ENCODE peak calls at places on chromosome 10, in six cellular contexts. A, X, S, J, Z and T are unnamed samples. For H3K9me3, the result is how much of the 10 kb centered on the place peaks cover.

GRCh38 chr10:114544045-114544659 is 113.9 kb downstream of the ABLIM1 start:
- DNase-seq in Z (no peak), S (peak), X (no peak), A (no peak), J (no peak), T (no peak)

GRCh38 chr10:96587255-96588059 is 645 bp upstream of the TM9SF3 start:
- DNase-seq in S (no peak), X (no peak), Z (no peak), J (peak), A (peak), T (no peak)

GRCh38 chr10:127345231-127345965 is 149.0 kb upstream of the INSYN2A start:
- DNase-seq in A (no peak), J (no peak), Z (no peak), S (no peak), X (no peak), T (no peak)

GRCh38 chr10:32036922-32037321 is 19.3 kb downstream of the KIF5B start:
- DNase-seq in X (no peak), A (no peak), S (no peak), Z (no peak), J (no peak), T (no peak)

GRCh38 chr10:33749042-33749441 is 414.6 kb upstream of the NRP1 start:
- DNase-seq in Z (no peak), J (no peak), S (no peak), A (no peak), X (no peak), T (no peak)

GRCh38 chr10:12473491-12473890 is 124.1 kb downstream of the CAMK1D start:
- DNase-seq in Z (no peak), J (no peak), X (no peak), A (no peak), S (no peak), T (no peak)

GRCh38 chr10:122233857-122234348 is 37.2 kb upstream of the BTBD16 start:
- DNase-seq in A (peak), S (no peak), J (peak), Z (no peak), X (peak), T (no peak)

GRCh38 chr10:88992945-88993537 is 2.4 kb downstream of the FAS start:
- DNase-seq in J (no peak), Z (no peak), S (no peak), X (no peak), A (no peak), T (no peak)

GRCh38 chr10:117967149-117967548 is 79.6 kb downstream of the RAB11FIP2 start:
- DNase-seq in Z (no peak), J (no peak), X (no peak), A (no peak), S (no peak), T (no peak)

GRCh38 chr10:12466701-12467100 is 117.4 kb downstream of the CAMK1D start:
- DNase-seq in X (no peak), S (no peak), Z (no peak), A (no peak), J (no peak), T (no peak)

GRCh38 chr10:30247704-30248103 is 101.4 kb downstream of the MTPAP start:
- DNase-seq in A (no peak), J (no peak), X (no peak), Z (no peak), S (no peak), T (no peak)

GRCh38 chr10:91579351-91579985 is 53.4 kb downstream of the PPP1R3C start:
- DNase-seq in S (no peak), J (no peak), X (no peak), A (no peak), Z (no peak), T (no peak)

GRCh38 chr10:21499910-21500577 is 25.4 kb downstream of the SKIDA1 start:
- DNase-seq in J (peak), X (peak), Z (no peak), S (peak), A (no peak), T (no peak)

GRCh38 chr10:121070257-121070656 is 219.1 kb downstream of the WDR11 start:
- DNase-seq in Z (peak), X (no peak), S (no peak), A (no peak), J (no peak), T (no peak)

GRCh38 chr10:112471878-112472487 is 25.0 kb downstream of the VTI1A start:
- DNase-seq in A (no peak), Z (peak), X (no peak), S (no peak), J (no peak), T (no peak)

GRCh38 chr10:102226542-102226870 is 407 bp downstream of the ELOVL3 start:
- DNase-seq in X (no peak), A (no peak), Z (no peak), J (no peak), S (no peak), T (no peak)
- H3K4me3 ChIP-seq in X (peak), A (peak), Z (peak), J (peak), S (peak), T (no peak)

GRCh38 chr10:133401981-133402725 is 8.2 kb downstream of the MTG1 start:
- DNase-seq in S (peak), Z (no peak), A (no peak), J (peak), X (no peak), T (no peak)
- H3K27ac ChIP-seq in S (no peak), Z (no peak), A (no peak), J (no peak), X (no peak), T (no peak)

GRCh38 chr10:79079074-79079397 is 10.3 kb downstream of the ZMIZ1 start:
- DNase-seq in J (no peak), S (no peak), X (no peak), Z (no peak), A (no peak), T (no peak)
- H3K9me3 ChIP-seq in J (under half), S (under half), X (under half), Z (under half), A (under half), T (under half)

DNA sequence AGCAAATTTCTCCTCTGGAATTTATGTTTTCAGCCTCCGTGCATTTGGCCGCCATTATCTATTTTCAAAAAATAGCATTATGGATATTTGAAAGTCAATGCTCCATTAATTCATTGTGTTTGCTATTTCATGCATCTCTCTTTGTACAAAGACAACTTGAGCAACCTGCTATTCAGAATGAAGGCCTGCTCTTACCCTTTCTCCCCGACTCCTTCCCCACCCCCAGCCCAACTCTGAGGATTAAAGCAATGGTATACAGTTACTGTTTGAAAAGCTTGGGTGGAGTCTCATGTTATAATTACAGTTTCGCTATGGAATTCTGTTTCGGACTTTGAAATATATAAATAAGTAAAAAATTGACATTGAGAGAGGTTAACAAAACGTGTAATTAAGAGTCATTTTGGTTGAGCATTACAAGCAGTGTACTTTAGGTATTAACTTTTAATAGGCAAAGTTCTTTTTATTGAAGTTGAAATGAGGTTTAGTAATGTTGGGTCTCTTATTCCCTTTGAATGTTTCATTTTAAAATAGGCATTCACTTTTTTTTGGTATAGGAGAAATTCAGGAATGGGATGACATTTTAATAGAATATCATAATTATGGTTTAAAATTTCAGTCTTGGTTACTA is 93.0 kb downstream of the ARID5B start:
- DNase-seq in X (no peak), Z (no peak), S (no peak), A (no peak), J (no peak), T (no peak)
- H3K4me3 ChIP-seq in X (no peak), Z (no peak), S (no peak), A (no peak), J (peak), T (no peak)

DNA sequence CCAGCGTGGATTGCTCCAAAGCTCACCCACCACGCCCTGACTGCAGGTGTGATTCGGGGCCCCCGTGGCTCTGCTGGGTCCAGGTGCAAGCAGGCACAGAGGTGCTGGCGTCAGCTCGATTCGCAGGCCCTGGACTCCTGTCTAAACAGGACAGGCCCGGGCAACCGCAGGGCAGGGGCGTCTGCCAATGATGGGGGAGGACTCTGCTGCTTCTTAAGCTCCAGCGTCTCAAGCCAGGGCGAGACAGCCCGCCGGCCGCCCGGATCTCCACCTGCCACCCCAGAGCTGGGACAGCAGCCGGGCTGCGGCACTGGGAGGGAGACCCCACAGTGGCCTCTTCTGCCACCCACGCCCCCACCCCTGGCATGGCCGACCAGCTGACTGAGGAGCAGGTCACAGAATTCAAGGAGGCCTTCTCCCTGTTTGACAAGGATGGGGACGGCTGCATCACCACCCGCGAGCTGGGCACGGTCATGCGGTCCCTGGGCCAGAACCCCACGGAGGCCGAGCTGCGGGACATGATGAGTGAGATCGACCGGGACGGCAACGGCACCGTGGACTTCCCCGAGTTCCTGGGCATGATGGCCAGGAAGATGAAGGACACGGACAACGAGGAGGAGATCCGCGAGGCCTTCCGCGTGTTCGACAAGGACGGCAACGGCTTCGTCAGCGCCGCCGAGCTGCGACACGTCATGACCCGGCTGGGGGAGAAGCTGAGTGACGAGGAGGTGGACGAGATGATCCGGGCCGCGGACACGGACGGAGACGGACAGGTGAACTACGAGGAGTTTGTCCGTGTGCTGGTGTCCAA is at the start of gene CALML3:
- DNase-seq in A (no peak), J (peak), Z (no peak), S (no peak), X (no peak), T (no peak)
- H3K27ac ChIP-seq in A (no peak), J (no peak), Z (no peak), S (peak), X (no peak), T (no peak)

GRCh38 chr10:75319274-75319673 is 82.3 kb downstream of the ZNF503 start:
- DNase-seq in X (no peak), J (no peak), A (no peak), Z (no peak), S (no peak), T (no peak)

GRCh38 chr10:75312440-75312839 is 76.7 kb upstream of the COMTD1 start:
- DNase-seq in S (no peak), A (no peak), J (no peak), X (no peak), Z (no peak), T (no peak)

GRCh38 chr10:75314570-75314969 is 78.8 kb upstream of the COMTD1 start:
- DNase-seq in Z (no peak), X (no peak), J (no peak), S (no peak), A (no peak), T (no peak)
- H3K9me3 ChIP-seq in Z (under half), X (under half), J (under half), S (under half), A (under half), T (under half)